ENCODE peak calls at places on chromosomes 3 and 15, in five cellular contexts. One of them, this sample, is unnamed.

GRCh38 chr15:87874896-87875661 is 381.5 kb downstream of the NTRK3 start:
- DNase-seq in neuronal stem cell: peak
- DNase-seq in mesenchymal stem cell: peak
- DNase-seq in IMR-90: peak
- DNase-seq in H9: peak
- DNase-seq in this sample: no peak

GRCh38 chr15:90706394-90707327 is 10.5 kb upstream of the BLM start:
- DNase-seq in neuronal stem cell: no peak
- DNase-seq in mesenchymal stem cell: no peak
- DNase-seq in IMR-90: no peak
- DNase-seq in H9: no peak
- DNase-seq in this sample: no peak

GRCh38 chr3:139472380-139473010 is 3.8 kb downstream of the RBP2 start:
- DNase-seq in neuronal stem cell: no peak
- DNase-seq in mesenchymal stem cell: no peak
- DNase-seq in IMR-90: no peak
- DNase-seq in H9: no peak
- DNase-seq in this sample: no peak

GRCh38 chr15:55907797-55908196 is 85.6 kb downstream of the NEDD4 start:
- DNase-seq in neuronal stem cell: no peak
- DNase-seq in mesenchymal stem cell: peak
- DNase-seq in IMR-90: peak
- DNase-seq in H9: no peak
- DNase-seq in this sample: peak

GRCh38 chr3:62119139-62119538 is 254.2 kb downstream of the FEZF2 start:
- DNase-seq in neuronal stem cell: no peak
- DNase-seq in mesenchymal stem cell: no peak
- DNase-seq in IMR-90: no peak
- DNase-seq in H9: no peak
- DNase-seq in this sample: peak

GRCh38 chr3:189745622-189746021 is 114.4 kb downstream of the TP63 start:
- DNase-seq in neuronal stem cell: no peak
- DNase-seq in mesenchymal stem cell: no peak
- DNase-seq in IMR-90: no peak
- DNase-seq in H9: no peak
- DNase-seq in this sample: no peak

GRCh38 chr3:29871087-29871486 is 590.2 kb downstream of the RBMS3 start:
- DNase-seq in neuronal stem cell: no peak
- DNase-seq in mesenchymal stem cell: no peak
- DNase-seq in IMR-90: no peak
- DNase-seq in H9: no peak
- DNase-seq in this sample: no peak

GRCh38 chr15:88382482-88382983 is 84.7 kb downstream of the MRPL46 start:
- DNase-seq in neuronal stem cell: no peak
- DNase-seq in mesenchymal stem cell: no peak
- DNase-seq in IMR-90: no peak
- DNase-seq in H9: no peak
- DNase-seq in this sample: no peak

GRCh38 chr3:3177861-3178497 is 1.5 kb downstream of the CRBN start:
- DNase-seq in neuronal stem cell: no peak
- DNase-seq in mesenchymal stem cell: peak
- DNase-seq in IMR-90: peak
- DNase-seq in H9: no peak
- DNase-seq in this sample: no peak

GRCh38 chr15:89851665-89852341 is 37.2 kb upstream of the ANPEP start:
- DNase-seq in neuronal stem cell: no peak
- DNase-seq in mesenchymal stem cell: no peak
- DNase-seq in IMR-90: no peak
- DNase-seq in H9: no peak
- DNase-seq in this sample: no peak

GRCh38 chr15:92277776-92278175 is 115.9 kb upstream of the ST8SIA2 start:
- DNase-seq in neuronal stem cell: no peak
- DNase-seq in mesenchymal stem cell: no peak
- DNase-seq in IMR-90: no peak
- DNase-seq in H9: peak
- DNase-seq in this sample: peak

GRCh38 chr15:99702895-99703602 is 30.2 kb downstream of the LYSMD4 start:
- DNase-seq in neuronal stem cell: no peak
- DNase-seq in mesenchymal stem cell: no peak
- DNase-seq in IMR-90: peak
- DNase-seq in H9: no peak
- DNase-seq in this sample: no peak

GRCh38 chr3:45644063-45644462 is 45.1 kb upstream of the SACM1L start:
- DNase-seq in neuronal stem cell: no peak
- DNase-seq in mesenchymal stem cell: peak
- DNase-seq in IMR-90: peak
- DNase-seq in H9: no peak
- DNase-seq in this sample: no peak

GRCh38 chr15:69847625-69848024 is 250.1 kb downstream of the TLE3 start:
- DNase-seq in neuronal stem cell: no peak
- DNase-seq in mesenchymal stem cell: no peak
- DNase-seq in IMR-90: no peak
- DNase-seq in H9: no peak
- DNase-seq in this sample: no peak

GRCh38 chr3:197445886-197446631 is 109.7 kb downstream of the BDH1 start:
- DNase-seq in neuronal stem cell: no peak
- DNase-seq in mesenchymal stem cell: no peak
- DNase-seq in IMR-90: no peak
- DNase-seq in H9: no peak
- DNase-seq in this sample: no peak

GRCh38 chr15:63077952-63078351 is 35.4 kb downstream of the TPM1 start:
- DNase-seq in neuronal stem cell: no peak
- DNase-seq in mesenchymal stem cell: no peak
- DNase-seq in IMR-90: no peak
- DNase-seq in H9: no peak
- DNase-seq in this sample: no peak

GRCh38 chr15:47586653-47587224 is 130.6 kb upstream of the SEMA6D start:
- DNase-seq in neuronal stem cell: no peak
- DNase-seq in mesenchymal stem cell: no peak
- DNase-seq in IMR-90: no peak
- DNase-seq in H9: no peak
- DNase-seq in this sample: no peak

GRCh38 chr3:20350449-20350848 is 164.4 kb upstream of the SGO1 start:
- DNase-seq in neuronal stem cell: no peak
- DNase-seq in mesenchymal stem cell: no peak
- DNase-seq in IMR-90: no peak
- DNase-seq in H9: no peak
- DNase-seq in this sample: no peak

GRCh38 chr15:25249236-25250010 is 189.4 kb downstream of the UBE3A start:
- DNase-seq in neuronal stem cell: no peak
- DNase-seq in mesenchymal stem cell: no peak
- DNase-seq in IMR-90: no peak
- DNase-seq in H9: peak
- DNase-seq in this sample: no peak

GRCh38 chr15:77607894-77608261 is 24.8 kb downstream of the LINGO1 start:
- DNase-seq in neuronal stem cell: no peak
- DNase-seq in mesenchymal stem cell: no peak
- DNase-seq in IMR-90: no peak
- DNase-seq in H9: no peak
- DNase-seq in this sample: no peak

GRCh38 chr15:77605582-77605981 is 27.1 kb downstream of the LINGO1 start:
- DNase-seq in neuronal stem cell: no peak
- DNase-seq in mesenchymal stem cell: no peak
- DNase-seq in IMR-90: no peak
- DNase-seq in H9: no peak
- DNase-seq in this sample: no peak

GRCh38 chr15:77604973-77605372 is 27.7 kb downstream of the LINGO1 start:
- DNase-seq in neuronal stem cell: no peak
- DNase-seq in mesenchymal stem cell: no peak
- DNase-seq in IMR-90: no peak
- DNase-seq in H9: no peak
- DNase-seq in this sample: no peak

GRCh38 chr15:77607111-77607893 is 25.4 kb downstream of the LINGO1 start:
- DNase-seq in neuronal stem cell: no peak
- DNase-seq in mesenchymal stem cell: peak
- DNase-seq in IMR-90: peak
- DNase-seq in H9: no peak
- DNase-seq in this sample: no peak

DNA sequence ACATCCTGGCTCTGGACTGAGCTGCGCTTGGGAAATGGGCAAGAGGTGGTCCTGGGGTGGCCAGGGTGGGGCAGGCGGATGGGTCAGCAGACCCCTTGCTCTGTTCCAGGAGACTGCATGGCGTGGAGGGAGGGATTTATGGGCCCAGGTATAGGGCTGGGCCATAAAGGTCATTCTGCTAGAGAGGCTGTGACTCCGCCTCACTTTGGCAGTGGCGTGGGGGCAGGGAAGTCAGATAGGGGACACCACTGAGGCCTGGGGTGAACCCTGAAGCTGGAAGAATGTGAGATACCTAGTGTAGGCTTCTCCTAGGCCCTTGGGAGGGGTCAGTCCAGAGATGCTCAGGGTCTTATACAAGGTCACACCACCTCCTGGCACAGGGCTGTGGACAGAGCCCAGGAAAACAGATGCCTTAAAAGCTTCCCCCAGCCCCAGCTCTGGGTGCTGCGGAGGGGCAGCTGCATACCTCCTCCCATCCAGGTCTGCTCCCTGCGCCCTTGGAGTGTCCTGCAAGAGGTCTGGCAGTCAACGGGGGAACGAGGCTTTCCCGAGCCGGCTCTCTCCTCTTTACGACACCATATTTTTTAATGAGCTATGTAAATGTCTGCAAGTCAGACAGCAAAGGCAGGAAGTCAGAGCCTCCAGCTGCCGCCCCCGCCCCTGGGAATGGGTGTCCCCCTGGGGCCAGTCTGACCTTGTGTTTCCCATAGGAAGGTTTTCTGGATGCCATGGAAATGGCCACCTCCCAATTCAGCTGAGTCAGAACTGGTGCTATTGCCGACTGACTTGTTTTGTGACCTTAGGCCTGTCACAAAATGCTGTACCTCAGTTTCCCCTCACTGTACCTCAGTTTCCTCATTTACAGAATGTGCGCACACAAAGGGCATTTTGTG is 26.3 kb downstream of the LINGO1 start:
- DNase-seq in neuronal stem cell: no peak
- DNase-seq in mesenchymal stem cell: peak
- DNase-seq in IMR-90: peak
- DNase-seq in H9: peak
- DNase-seq in this sample: no peak
- H4K91ac ChIP-seq in neuronal stem cell: no peak
- H4K91ac ChIP-seq in mesenchymal stem cell: peak
- H4K91ac ChIP-seq in IMR-90: no peak
- H4K91ac ChIP-seq in H9: no peak
- H4K91ac ChIP-seq in this sample: peak

DNA sequence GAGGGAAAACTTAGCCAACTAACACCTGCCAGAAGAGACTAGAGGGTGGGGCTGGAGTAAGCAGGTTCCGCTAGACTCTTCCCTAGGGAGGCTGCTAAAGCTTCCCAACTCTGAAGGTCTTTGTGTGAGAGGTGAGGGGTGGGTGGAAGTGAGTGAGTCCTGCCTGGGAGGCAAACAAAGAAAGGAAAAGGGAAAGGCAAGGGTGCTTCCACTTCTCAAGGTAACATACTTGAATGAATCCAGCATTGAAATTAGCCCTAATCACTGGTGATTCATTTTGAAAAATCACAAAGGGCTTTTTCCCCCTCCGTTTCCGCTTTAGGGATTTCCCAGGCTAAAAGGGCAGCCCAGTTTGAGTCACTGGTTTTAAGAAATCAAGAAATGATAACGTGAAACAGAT is 220.5 kb upstream of the ADAMTS9 start:
- DNase-seq in neuronal stem cell: no peak
- DNase-seq in mesenchymal stem cell: peak
- DNase-seq in IMR-90: peak
- DNase-seq in H9: no peak
- DNase-seq in this sample: no peak
- H3K18ac ChIP-seq in neuronal stem cell: no peak
- H3K18ac ChIP-seq in mesenchymal stem cell: no peak
- H3K18ac ChIP-seq in IMR-90: no peak
- H3K18ac ChIP-seq in H9: no peak
- H3K18ac ChIP-seq in this sample: no peak

GRCh38 chr3:49131576-49131975 is 1.3 kb downstream of the LAMB2 start:
- DNase-seq in neuronal stem cell: no peak
- DNase-seq in mesenchymal stem cell: no peak
- DNase-seq in IMR-90: no peak
- DNase-seq in H9: no peak
- DNase-seq in this sample: no peak

GRCh38 chr3:49132437-49133225 is at the start of gene LAMB2:
- DNase-seq in neuronal stem cell: peak
- DNase-seq in mesenchymal stem cell: peak
- DNase-seq in IMR-90: peak
- DNase-seq in H9: peak
- DNase-seq in this sample: peak

GRCh38 chr3:49132073-49132436 is 795 bp downstream of the LAMB2 start:
- DNase-seq in neuronal stem cell: no peak
- DNase-seq in mesenchymal stem cell: no peak
- DNase-seq in IMR-90: no peak
- DNase-seq in H9: no peak
- DNase-seq in this sample: no peak

GRCh38 chr3:49134471-49135265 is 1.8 kb upstream of the LAMB2 start:
- DNase-seq in neuronal stem cell: no peak
- DNase-seq in mesenchymal stem cell: no peak
- DNase-seq in IMR-90: no peak
- DNase-seq in H9: no peak
- DNase-seq in this sample: no peak

DNA sequence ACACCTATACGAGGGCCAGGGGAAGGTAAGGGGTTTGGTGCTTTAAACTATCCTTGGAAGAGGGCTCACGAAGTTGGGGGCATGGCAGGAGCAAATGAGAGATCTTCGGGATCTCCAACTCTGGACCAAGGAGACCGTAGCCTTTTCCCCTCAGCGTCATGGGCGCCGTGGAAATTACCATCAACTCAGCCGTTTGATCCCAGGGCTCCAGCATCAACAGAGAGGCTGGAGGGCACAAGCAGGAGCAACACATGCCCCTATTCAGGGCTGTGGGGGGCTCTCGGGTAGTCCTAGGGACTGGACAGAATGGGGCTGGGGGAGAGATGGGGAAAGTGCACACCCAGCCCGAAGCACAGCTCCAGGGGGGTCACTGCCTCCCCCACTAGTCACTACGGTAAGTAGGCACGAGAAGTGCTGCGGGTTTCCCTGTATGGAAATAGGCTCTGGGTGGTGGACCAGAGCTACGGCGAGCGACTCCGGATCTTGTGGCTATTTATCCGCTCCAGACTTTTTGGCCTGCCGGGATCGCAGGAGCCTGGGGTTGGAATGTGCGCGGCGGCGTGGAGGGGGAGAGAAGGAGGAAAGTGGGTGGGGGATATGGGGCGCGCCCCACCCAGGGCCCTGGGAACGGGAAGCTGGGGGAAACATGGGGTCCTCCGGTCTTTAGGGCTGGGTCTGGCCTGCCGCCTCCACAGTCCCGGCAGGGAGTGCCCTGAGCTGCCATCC is 539 bp upstream of the LAMB2 start:
- DNase-seq in neuronal stem cell: peak
- DNase-seq in mesenchymal stem cell: peak
- DNase-seq in IMR-90: peak
- DNase-seq in H9: peak
- DNase-seq in this sample: peak
- H3K14ac ChIP-seq in neuronal stem cell: peak
- H3K14ac ChIP-seq in mesenchymal stem cell: peak
- H3K14ac ChIP-seq in IMR-90: peak
- H3K14ac ChIP-seq in H9: peak
- H3K14ac ChIP-seq in this sample: peak

DNA sequence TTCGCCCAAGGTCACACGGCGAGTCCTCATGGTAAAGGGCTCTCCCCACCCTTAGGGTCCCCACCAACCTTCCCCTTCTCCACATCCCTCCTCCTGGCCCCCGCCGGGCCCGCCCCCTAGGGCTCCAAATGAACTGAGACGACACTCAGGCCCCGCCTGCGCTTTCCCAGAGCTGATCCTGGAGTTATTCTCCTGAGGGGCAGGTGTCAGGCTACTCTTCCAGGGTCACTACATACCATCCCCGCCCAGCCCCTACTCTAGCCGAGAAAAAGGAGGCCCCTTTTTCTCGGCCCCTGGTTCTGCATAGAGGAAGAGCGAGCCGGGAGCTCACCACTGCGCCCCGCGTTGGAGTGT is 283 bp downstream of the USP4 start:
- DNase-seq in neuronal stem cell: no peak
- DNase-seq in mesenchymal stem cell: peak
- DNase-seq in IMR-90: no peak
- DNase-seq in H9: peak
- DNase-seq in this sample: peak
- H4K91ac ChIP-seq in neuronal stem cell: no peak
- H4K91ac ChIP-seq in mesenchymal stem cell: peak
- H4K91ac ChIP-seq in IMR-90: peak
- H4K91ac ChIP-seq in H9: no peak
- H4K91ac ChIP-seq in this sample: peak